ENCODE peak calls at places on chromosomes 16 and 17, in four cellular contexts. N is thoracic aorta, H is mesendoderm, W is BE2C. C is an unnamed sample. For H3K27me3, the result is how much of the 10 kb centered on the place peaks cover.

GRCh38 chr17:81986606-81987005 is 9.2 kb downstream of the ASPSCR1 start:
- DNase-seq in N (no peak), H (no peak), W (peak), C (no peak)

GRCh38 chr17:16106161-16106891 is 106.7 kb downstream of the TTC19 start:
- DNase-seq in N (no peak), H (no peak), W (no peak), C (no peak)

GRCh38 chr17:67027031-67027628 is 17.2 kb upstream of the CACNG1 start:
- DNase-seq in N (no peak), H (no peak), W (no peak), C (no peak)

GRCh38 chr17:38350035-38350434 is 1.6 kb upstream of the SOCS7 start:
- DNase-seq in N (no peak), H (peak), W (no peak), C (no peak)

GRCh38 chr17:27494192-27495091 is 38.2 kb downstream of the KSR1 start:
- DNase-seq in N (peak), H (peak), W (no peak), C (peak)

GRCh38 chr16:66662445-66663194 is 33.9 kb downstream of the CMTM4 start:
- DNase-seq in N (no peak), H (peak), W (peak), C (peak)

GRCh38 chr16:51538707-51539604 is 387.9 kb upstream of the SALL1 start:
- DNase-seq in N (no peak), H (peak), W (no peak), C (no peak)

GRCh38 chr17:3890082-3890892 is 2.6 kb downstream of the CAMKK1 start:
- DNase-seq in N (peak), H (no peak), W (peak), C (no peak)

GRCh38 chr17:66386789-66387351 is 84.5 kb downstream of the PRKCA start:
- DNase-seq in N (no peak), H (no peak), W (no peak), C (no peak)

GRCh38 chr16:49495151-49495566 is 121.6 kb downstream of the C16orf78 start:
- DNase-seq in N (no peak), H (no peak), W (no peak), C (no peak)

GRCh38 chr16:47561286-47561685 is 100.2 kb downstream of the PHKB start:
- DNase-seq in N (no peak), H (no peak), W (no peak), C (no peak)

GRCh38 chr16:81752225-81752875 is 26.7 kb upstream of the PLCG2 start:
- DNase-seq in N (no peak), H (peak), W (no peak), C (no peak)

GRCh38 chr16:87033541-87034300 is 283.5 kb downstream of the C16orf95 start:
- DNase-seq in N (no peak), H (no peak), W (no peak), C (no peak)

GRCh38 chr17:9151091-9151490 is 129.8 kb downstream of the NTN1 start:
- DNase-seq in N (no peak), H (peak), W (no peak), C (peak)

GRCh38 chr16:24013733-24014645 is 178.2 kb downstream of the PRKCB start:
- DNase-seq in N (no peak), H (no peak), W (peak), C (no peak)

GRCh38 chr16:56708821-56709685 is 20.9 kb upstream of the NUP93 start:
- DNase-seq in N (no peak), H (no peak), W (no peak), C (no peak)

GRCh38 chr16:1530883-1531637 is 2.4 kb upstream of the TMEM204 start:
- DNase-seq in N (no peak), H (no peak), W (peak), C (no peak)

GRCh38 chr16:89574681-89575246 is 794 bp upstream of the CPNE7 start:
- DNase-seq in N (no peak), H (peak), W (peak), C (peak)

GRCh38 chr16:66846266-66846665 is 2.1 kb downstream of the CA7 start:
- DNase-seq in N (no peak), H (no peak), W (no peak), C (no peak)

GRCh38 chr17:32964541-32964940 is 27.1 kb upstream of the SPACA3 start:
- DNase-seq in N (no peak), H (no peak), W (no peak), C (no peak)

GRCh38 chr17:31926100-31926729 is 10.6 kb upstream of the SUZ12 start:
- DNase-seq in N (no peak), H (no peak), W (no peak), C (no peak)

GRCh38 chr16:56281256-56281805 is 90.0 kb downstream of the GNAO1 start:
- DNase-seq in N (no peak), H (peak), W (no peak), C (peak)

GRCh38 chr17:31274252-31274651 is 22.8 kb downstream of the OMG start:
- DNase-seq in N (no peak), H (no peak), W (no peak), C (no peak)

GRCh38 chr17:2264023-2264860 is 39.3 kb downstream of the SMG6 start:
- DNase-seq in N (no peak), H (no peak), W (no peak), C (no peak)

GRCh38 chr17:81018044-81018802 is 16.7 kb upstream of the BAIAP2 start:
- DNase-seq in N (no peak), H (no peak), W (no peak), C (no peak)

GRCh38 chr17:80850817-80851216 is 140.8 kb upstream of the CHMP6 start:
- DNase-seq in N (no peak), H (no peak), W (no peak), C (no peak)

GRCh38 chr17:77886387-77886728 is 72.1 kb upstream of the TNRC6C start:
- DNase-seq in N (no peak), H (no peak), W (no peak), C (no peak)

GRCh38 chr17:15954222-15954621 is 9.3 kb downstream of the ADORA2B start:
- DNase-seq in N (no peak), H (no peak), W (no peak), C (no peak)

GRCh38 chr17:16948587-16949376 is 23.1 kb downstream of the TNFRSF13B start:
- DNase-seq in N (no peak), H (no peak), W (no peak), C (no peak)

GRCh38 chr16:74253146-74253545 is 43.5 kb upstream of the PSMD7 start:
- DNase-seq in N (no peak), H (no peak), W (no peak), C (no peak)
- H3K27me3 ChIP-seq in N (under half), H (under half), W (under half), C (under half)

GRCh38 chr17:8063761-8064589 is 23.5 kb downstream of the ALOX12B start:
- DNase-seq in N (no peak), H (no peak), W (no peak), C (no peak)
- H3K27me3 ChIP-seq in N (under half), H (under half), W (under half), C (under half)

DNA sequence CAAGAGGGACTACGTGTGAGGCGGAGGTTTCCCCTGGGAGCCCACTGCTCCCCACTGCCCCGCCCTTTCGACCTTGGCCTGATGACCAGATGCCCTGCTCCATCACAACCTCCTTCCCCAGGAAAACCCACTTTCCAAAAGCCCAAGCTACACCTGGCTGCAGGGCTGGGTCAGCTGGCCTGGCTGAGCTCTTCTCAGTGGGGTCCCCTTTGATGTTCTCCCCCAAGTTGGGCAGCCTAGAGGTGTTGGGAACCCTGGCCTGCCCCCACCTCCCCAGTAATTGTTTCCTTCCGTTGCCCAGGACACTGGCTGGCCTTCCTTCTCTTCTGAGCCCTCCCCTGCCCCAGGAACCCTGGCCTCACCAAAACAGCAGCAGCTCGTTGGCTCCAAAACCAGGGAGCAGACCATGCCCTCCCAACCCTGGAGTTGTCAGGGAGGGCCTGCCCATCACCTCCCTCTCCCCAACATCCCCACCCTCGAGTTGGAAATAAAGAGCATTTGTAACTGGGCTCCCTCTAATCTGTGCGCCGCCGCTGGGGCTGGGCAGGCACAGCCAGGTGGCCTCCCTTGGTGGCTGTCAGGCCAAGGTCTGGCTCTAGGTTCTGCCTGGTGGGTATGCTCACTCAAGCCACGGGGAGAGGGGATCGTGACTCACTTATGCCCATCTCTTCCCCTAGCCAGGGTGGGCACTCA is 1.4 kb downstream of the CLDN9 start:
- DNase-seq in N (no peak), H (no peak), W (no peak), C (no peak)
- H3K27me3 ChIP-seq in N (under half), H (under half), W (under half), C (under half)

DNA sequence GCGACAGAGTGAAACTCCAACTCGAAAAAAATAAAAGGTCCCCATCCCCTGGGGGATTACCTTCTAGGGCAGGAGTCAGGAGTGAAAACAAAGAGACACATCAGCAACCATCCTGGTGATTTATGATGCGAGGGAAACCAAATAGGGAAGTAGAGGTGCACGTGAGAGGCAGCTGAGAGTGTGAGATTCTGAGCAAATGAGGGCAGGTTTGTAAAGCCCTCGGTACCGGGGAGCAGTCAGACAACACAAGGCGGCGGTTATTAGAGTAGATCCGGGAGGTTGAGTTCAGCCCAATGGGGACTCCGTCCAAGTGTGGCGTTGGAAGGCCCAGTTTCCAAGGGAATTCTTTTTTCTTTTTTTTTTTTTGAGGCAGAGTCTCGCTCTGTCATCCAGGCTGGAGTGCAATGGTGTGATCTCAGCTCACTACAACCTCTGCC is 7.4 kb upstream of the ARMC7 start:
- DNase-seq in N (no peak), H (no peak), W (no peak), C (peak)
- H3K27me3 ChIP-seq in N (under half), H (under half), W (under half), C (under half)

GRCh38 chr17:39740357-39741111 is 2.8 kb downstream of the GRB7 start:
- DNase-seq in N (no peak), H (peak), W (no peak), C (no peak)
- H3K27me3 ChIP-seq in N (under half), H (under half), W (half or more), C (under half)

DNA sequence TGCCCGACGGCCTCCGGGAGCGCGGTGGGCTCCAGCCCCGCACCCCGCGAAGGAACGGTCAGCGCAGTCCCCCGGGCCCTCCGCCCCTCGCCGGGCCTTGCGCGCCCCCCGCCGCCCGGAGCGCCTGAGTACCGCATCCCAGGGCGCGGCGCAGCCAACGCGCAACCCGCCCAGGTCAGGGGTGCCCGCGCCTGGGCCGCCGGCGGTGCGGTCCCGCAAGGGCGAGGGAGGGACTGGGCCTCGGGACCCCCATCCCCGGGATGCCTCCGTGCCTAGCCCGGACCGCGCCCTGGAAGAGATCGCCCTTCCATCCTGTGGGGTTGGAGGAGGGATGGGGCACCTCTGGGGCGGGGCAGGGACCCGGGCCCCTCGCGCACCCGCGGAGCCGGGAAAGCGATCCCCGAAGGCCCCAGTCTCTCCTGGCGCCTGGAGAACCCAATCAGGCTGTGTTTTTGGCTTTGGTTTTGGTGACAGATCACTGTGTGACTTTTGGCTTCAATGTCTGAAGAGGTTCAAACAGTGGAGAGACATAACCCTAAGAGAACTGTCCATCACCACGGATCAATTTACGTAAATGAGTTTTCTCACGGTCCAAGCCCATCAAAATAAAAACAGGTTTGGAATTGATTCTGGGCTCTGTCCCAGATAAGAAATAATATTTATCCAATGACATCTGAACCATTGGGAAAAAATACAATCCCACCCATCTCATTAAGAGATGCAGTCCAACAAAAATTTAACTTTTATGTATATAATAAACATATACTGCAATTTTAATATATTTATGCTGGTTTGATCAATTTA is 17.8 kb downstream of the ENPP7 start:
- DNase-seq in N (no peak), H (no peak), W (no peak), C (no peak)
- H3K27me3 ChIP-seq in N (under half), H (under half), W (under half), C (under half)

GRCh38 chr17:42133461-42134041 is 10.9 kb downstream of the HSPB9 start:
- DNase-seq in N (no peak), H (no peak), W (peak), C (no peak)
- H3K27me3 ChIP-seq in N (under half), H (under half), W (under half), C (under half)

GRCh38 chr16:85900031-85900792 is 1.2 kb downstream of the IRF8 start:
- DNase-seq in N (no peak), H (no peak), W (no peak), C (no peak)
- H3K27me3 ChIP-seq in N (under half), H (under half), W (half or more), C (under half)

DNA sequence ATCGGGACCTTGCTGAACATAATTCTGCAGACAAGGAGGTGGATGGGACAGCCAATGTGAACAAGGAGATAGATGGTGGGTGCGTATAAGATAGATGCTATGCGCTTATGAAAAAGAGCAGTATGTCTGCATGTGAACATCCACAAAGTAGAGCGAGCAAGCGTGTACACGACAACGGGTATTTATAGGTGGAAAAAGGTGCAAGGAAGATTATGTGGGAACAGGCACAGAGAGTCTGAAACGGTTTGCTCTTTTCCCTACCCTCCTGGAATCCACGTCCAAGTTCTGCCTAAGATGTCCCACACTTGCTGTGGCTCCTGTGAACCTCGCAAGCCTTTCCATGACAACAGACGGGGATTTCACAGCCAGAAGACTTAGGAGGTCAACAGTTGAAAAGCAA is 43.0 kb downstream of the SNX11 start:
- DNase-seq in N (no peak), H (no peak), W (no peak), C (no peak)
- H3K27me3 ChIP-seq in N (under half), H (under half), W (half or more), C (half or more)